ENCODE peak calls at places on chromosome 11, in four cellular contexts. W, Y, D and Q are unnamed samples.

GRCh38 chr11:64245401-64245796 is 1.3 kb downstream of the PPP1R14B start:
- DNase-seq in W (no peak), Y (no peak), D (no peak), Q (no peak)

GRCh38 chr11:1573847-1574255 is 1.8 kb upstream of the DUSP8 start:
- DNase-seq in W (no peak), Y (no peak), D (peak), Q (no peak)

GRCh38 chr11:76684470-76684869 is 13.9 kb upstream of the LRRC32 start:
- DNase-seq in W (no peak), Y (no peak), D (no peak), Q (no peak)

GRCh38 chr11:46161201-46161600 is 39.9 kb upstream of the PHF21A start:
- DNase-seq in W (no peak), Y (no peak), D (no peak), Q (no peak)

GRCh38 chr11:82505384-82505783 is 228.3 kb downstream of the FAM181B start:
- DNase-seq in W (no peak), Y (no peak), D (no peak), Q (no peak)

GRCh38 chr11:117498791-117499190 is 171.1 kb downstream of the CEP164 start:
- DNase-seq in W (no peak), Y (no peak), D (no peak), Q (no peak)

GRCh38 chr11:33262016-33262638 is 4.9 kb downstream of the HIPK3 start:
- DNase-seq in W (no peak), Y (no peak), D (no peak), Q (no peak)

GRCh38 chr11:71499125-71499524 is 27.9 kb upstream of the KRTAP5-7 start:
- DNase-seq in W (no peak), Y (no peak), D (no peak), Q (peak)

GRCh38 chr11:12235945-12236743 is 125.8 kb downstream of the MICAL2 start:
- DNase-seq in W (no peak), Y (peak), D (no peak), Q (no peak)

GRCh38 chr11:78587446-78587845 is 12.8 kb upstream of the NARS2 start:
- DNase-seq in W (no peak), Y (no peak), D (no peak), Q (no peak)

GRCh38 chr11:10543782-10544181 is 2.8 kb upstream of the RNF141 start:
- DNase-seq in W (no peak), Y (no peak), D (no peak), Q (no peak)

GRCh38 chr11:99548264-99548663 is 527.5 kb downstream of the CNTN5 start:
- DNase-seq in W (no peak), Y (no peak), D (no peak), Q (no peak)

GRCh38 chr11:129828301-129828836 is 12.7 kb downstream of the TMEM45B start:
- DNase-seq in W (no peak), Y (no peak), D (no peak), Q (no peak)

GRCh38 chr11:19579957-19580356 is 132.7 kb upstream of the NAV2 start:
- DNase-seq in W (no peak), Y (no peak), D (no peak), Q (no peak)

GRCh38 chr11:119067371-119068222 is at the start of gene VPS11:
- DNase-seq in W (peak), Y (peak), D (peak), Q (peak)

GRCh38 chr11:65188486-65188885 is 6.8 kb downstream of the CAPN1 start:
- DNase-seq in W (no peak), Y (no peak), D (no peak), Q (peak)

GRCh38 chr11:74478877-74479276 is 11.5 kb upstream of the KCNE3 start:
- DNase-seq in W (no peak), Y (no peak), D (no peak), Q (no peak)

GRCh38 chr11:27358306-27358705 is 4.7 kb downstream of the CCDC34 start:
- DNase-seq in W (no peak), Y (no peak), D (no peak), Q (no peak)

GRCh38 chr11:99277281-99277680 is 256.5 kb downstream of the CNTN5 start:
- DNase-seq in W (no peak), Y (no peak), D (no peak), Q (no peak)

GRCh38 chr11:118622376-118623290 is 15.2 kb downstream of the PHLDB1 start:
- DNase-seq in W (no peak), Y (no peak), D (peak), Q (peak)

GRCh38 chr11:45609337-45609736 is 56.1 kb downstream of the CHST1 start:
- DNase-seq in W (no peak), Y (no peak), D (no peak), Q (no peak)

GRCh38 chr11:63999349-64000025 is 13.2 kb downstream of the OTUB1 start:
- DNase-seq in W (peak), Y (peak), D (peak), Q (peak)

GRCh38 chr11:121595717-121596156 is 143.0 kb upstream of the SORL1-AS1 start:
- DNase-seq in W (no peak), Y (no peak), D (peak), Q (peak)

GRCh38 chr11:62680825-62681240 is 2.0 kb upstream of the UBXN1 start:
- DNase-seq in W (no peak), Y (no peak), D (no peak), Q (no peak)

GRCh38 chr11:64045700-64046099 is 10.0 kb downstream of the FLRT1 start:
- DNase-seq in W (no peak), Y (no peak), D (no peak), Q (no peak)